ENCODE peak calls at places on chromosomes 13 and 19, in six cellular contexts. H, Y, M, A, V and E are unnamed samples.

GRCh38 chr13:45393941-45394570 is 24.1 kb downstream of the SLC25A30 start:
- DNase-seq in A (peak; percentile 68), V (peak; percentile 45), H (peak; percentile 71), Y (peak; percentile 33), M (no peak), E (no peak)

GRCh38 chr13:109871018-109871370 is 84.6 kb upstream of the IRS2 start:
- DNase-seq in M (no peak), A (no peak), H (no peak), V (no peak), Y (no peak), E (no peak)

GRCh38 chr13:92991687-92992086 is 234.9 kb upstream of the GPC6 start:
- DNase-seq in M (no peak), A (no peak), V (no peak), Y (no peak), H (no peak), E (no peak)

GRCh38 chr19:13981467-13981866 is 24.7 kb downstream of the RFX1 start:
- DNase-seq in V (no peak), Y (no peak), A (no peak), M (no peak), H (no peak), E (no peak)

GRCh38 chr19:21256722-21257121 is 72.5 kb downstream of the ZNF708 start:
- DNase-seq in H (peak; percentile 10), M (no peak), Y (no peak), A (no peak), V (peak; percentile 1), E (peak; percentile 34)

GRCh38 chr13:65829241-65830008 is 1400.7 kb downstream of the PCDH9 start:
- DNase-seq in H (no peak), Y (no peak), A (no peak), V (no peak), M (no peak), E (no peak)

GRCh38 chr13:103772576-103772975 is 706.4 kb upstream of the SLC10A2 start:
- DNase-seq in Y (no peak), H (peak; percentile 16), V (no peak), M (no peak), A (no peak), E (no peak)

GRCh38 chr19:41578886-41579285 is 2.9 kb downstream of the CEACAM21 start:
- DNase-seq in V (no peak), M (no peak), A (no peak), Y (no peak), H (no peak), E (no peak)

GRCh38 chr13:19759669-19760068 is 23.1 kb downstream of the PSPC1 start:
- DNase-seq in M (no peak), Y (no peak), V (no peak), A (no peak), H (no peak), E (no peak)

GRCh38 chr13:44573790-44574465 is 2.2 kb downstream of the TSC22D1 start:
- DNase-seq in M (no peak), A (peak; percentile 48), H (peak; percentile 44), V (peak; percentile 30), Y (no peak), E (no peak)

GRCh38 chr13:82636119-82636518 is 1246.2 kb downstream of the SLITRK1 start:
- DNase-seq in M (no peak), A (no peak), Y (no peak), H (no peak), V (no peak), E (no peak)

GRCh38 chr19:38676023-38676877 is 28.8 kb downstream of the ACTN4 start:
- DNase-seq in M (no peak), A (no peak), H (no peak), Y (no peak), V (no peak), E (no peak)

GRCh38 chr19:11451327-11451941 is 16.0 kb downstream of the PRKCSH start:
- DNase-seq in H (no peak), A (no peak), V (no peak), M (no peak), Y (no peak), E (no peak)

GRCh38 chr19:3507371-3508120 is 1.4 kb downstream of the FZR1 start:
- DNase-seq in M (no peak), A (no peak), H (no peak), Y (no peak), V (no peak), E (no peak)

GRCh38 chr13:87123987-87124784 is 547.0 kb upstream of the SLITRK5 start:
- DNase-seq in V (no peak), M (no peak), A (peak; percentile 88), H (peak; percentile 26), Y (no peak), E (no peak)

GRCh38 chr13:71712988-71713653 is 153.9 kb downstream of the DACH1 start:
- DNase-seq in Y (no peak), H (peak; percentile 19), M (no peak), V (no peak), A (peak; percentile 83), E (no peak)

GRCh38 chr19:41518141-41518540 is 57.8 kb upstream of the CEACAM21 start:
- DNase-seq in Y (no peak), A (no peak), V (no peak), H (no peak), M (no peak), E (no peak)

GRCh38 chr13:84658881-84659661 is 776.8 kb upstream of the SLITRK1 start:
- DNase-seq in Y (no peak), A (no peak), M (no peak), H (no peak), V (no peak), E (no peak)

GRCh38 chr19:31674503-31675186 is 325.4 kb upstream of the TSHZ3 start:
- DNase-seq in H (no peak), Y (no peak), A (no peak), M (no peak), V (no peak), E (peak; percentile 26)

GRCh38 chr13:44417446-44417845 is 43.8 kb downstream of the SERP2 start:
- DNase-seq in V (no peak), Y (no peak), M (no peak), H (no peak), A (no peak), E (no peak)

GRCh38 chr13:54591540-54591939 is 1562.9 kb downstream of the OLFM4 start:
- DNase-seq in Y (no peak), M (no peak), H (no peak), A (no peak), V (no peak), E (no peak)

GRCh38 chr13:42355118-42355840 is 83.3 kb downstream of the AKAP11 start:
- DNase-seq in A (no peak), M (no peak), H (no peak), V (no peak), Y (no peak), E (no peak)

GRCh38 chr19:11410682-11411081 is 8.4 kb downstream of the RGL3 start:
- DNase-seq in V (no peak), H (no peak), M (no peak), A (no peak), Y (no peak), E (no peak)

GRCh38 chr13:101449971-101450748 is 2.3 kb upstream of the ITGBL1 start:
- DNase-seq in A (no peak), V (no peak), H (no peak), M (no peak), Y (peak; percentile 56), E (no peak)

GRCh38 chr13:23510544-23510916 is 59.7 kb upstream of the TNFRSF19 start:
- DNase-seq in A (no peak), M (no peak), H (no peak), Y (no peak), V (no peak), E (no peak)

GRCh38 chr13:93951153-93951552 is 528.3 kb downstream of the DCT start:
- DNase-seq in V (no peak), M (no peak), Y (no peak), H (no peak), A (no peak), E (no peak)

GRCh38 chr19:56153507-56153906 is 12.4 kb downstream of the ZNF444 start:
- DNase-seq in Y (no peak), V (no peak), H (no peak), A (no peak), M (no peak), E (no peak)

GRCh38 chr19:18704054-18704453 is 20.6 kb downstream of the CRTC1 start:
- DNase-seq in H (no peak), M (no peak), V (no peak), Y (no peak), A (no peak), E (no peak)

GRCh38 chr19:16306728-16307402 is 17.8 kb upstream of the KLF2 start:
- DNase-seq in V (no peak), Y (no peak), H (no peak), M (no peak), A (no peak), E (no peak)

GRCh38 chr19:17109962-17110598 is 34.5 kb downstream of the MYO9B start:
- DNase-seq in M (no peak), A (no peak), Y (no peak), H (no peak), V (peak; percentile 63), E (no peak)

GRCh38 chr13:99218969-99219368 is 18.3 kb downstream of the UBAC2 start:
- DNase-seq in M (no peak), V (no peak), A (no peak), H (no peak), Y (no peak), E (no peak)

GRCh38 chr19:1082165-1082927 is 12.8 kb downstream of the POLR2E start:
- DNase-seq in Y (no peak), M (peak; percentile 98), V (no peak), A (peak; percentile 96), H (peak; percentile 53), E (peak; percentile 80)

GRCh38 chr13:98751397-98752110 is 918 bp downstream of the SLC15A1 start:
- DNase-seq in V (no peak), Y (no peak), M (no peak), H (peak; percentile 88), A (peak; percentile 22), E (no peak)

GRCh38 chr13:81929988-81930387 is 1589.1 kb upstream of the SPRY2 start:
- DNase-seq in V (peak; percentile 31), M (no peak), Y (peak; percentile 17), A (peak; percentile 58), H (peak; percentile 26), E (peak; percentile 4)

GRCh38 chr13:108269601-108270328 is at the start of gene TNFSF13B:
- DNase-seq in V (peak; percentile 49), Y (peak; percentile 12), H (peak; percentile 16), A (no peak), M (no peak), E (no peak)

GRCh38 chr19:49782515-49782914 is 15.7 kb downstream of the AP2A1 start:
- DNase-seq in M (no peak), V (no peak), A (no peak), H (no peak), Y (no peak), E (no peak)

GRCh38 chr19:35135389-35135909 is 590 bp upstream of the LGI4 start:
- DNase-seq in A (peak; percentile 88), H (peak; percentile 89), M (no peak), Y (peak; percentile 23), V (peak; percentile 84), E (peak; percentile 42)